ENCODE peak calls at places on chromosomes 7 and 10, in five cellular contexts. One of them, this sample, is unnamed.

GRCh38 chr10:92627845-92628480 is 35.0 kb downstream of the KIF11 start:
- DNase-seq in amygdala: no peak
- DNase-seq in lower leg skin: no peak
- DNase-seq in activated CD8-positive, alpha-beta memory T cell treated with anti-CD3 and anti-CD28 coated beads, Interleukin-2, amount 10 ng/mL, durations not matched to agents 7 days and 5 days: no peak
- DNase-seq in M059J: no peak
- DNase-seq in this sample: no peak

GRCh38 chr10:78751716-78752115 is 317.1 kb upstream of the ZMIZ1 start:
- DNase-seq in amygdala: no peak
- DNase-seq in lower leg skin: no peak
- DNase-seq in activated CD8-positive, alpha-beta memory T cell treated with anti-CD3 and anti-CD28 coated beads, Interleukin-2, amount 10 ng/mL, durations not matched to agents 7 days and 5 days: no peak
- DNase-seq in M059J: no peak
- DNase-seq in this sample: no peak

GRCh38 chr10:97307441-97307840 is 11.6 kb upstream of the FRAT1 start:
- DNase-seq in amygdala: no peak
- DNase-seq in lower leg skin: no peak
- DNase-seq in activated CD8-positive, alpha-beta memory T cell treated with anti-CD3 and anti-CD28 coated beads, Interleukin-2, amount 10 ng/mL, durations not matched to agents 7 days and 5 days: no peak
- DNase-seq in M059J: no peak
- DNase-seq in this sample: no peak

GRCh38 chr10:78510566-78511323 is 477.1 kb downstream of the RPS24 start:
- DNase-seq in amygdala: no peak
- DNase-seq in lower leg skin: no peak
- DNase-seq in activated CD8-positive, alpha-beta memory T cell treated with anti-CD3 and anti-CD28 coated beads, Interleukin-2, amount 10 ng/mL, durations not matched to agents 7 days and 5 days: no peak
- DNase-seq in M059J: no peak
- DNase-seq in this sample: no peak

GRCh38 chr10:103696411-103697145 is 158.8 kb downstream of the SH3PXD2A start:
- DNase-seq in amygdala: no peak
- DNase-seq in lower leg skin: no peak
- DNase-seq in activated CD8-positive, alpha-beta memory T cell treated with anti-CD3 and anti-CD28 coated beads, Interleukin-2, amount 10 ng/mL, durations not matched to agents 7 days and 5 days: peak
- DNase-seq in M059J: peak
- DNase-seq in this sample: no peak

GRCh38 chr7:111803015-111803758 is 240.9 kb upstream of the IMMP2L start:
- DNase-seq in amygdala: no peak
- DNase-seq in lower leg skin: no peak
- DNase-seq in activated CD8-positive, alpha-beta memory T cell treated with anti-CD3 and anti-CD28 coated beads, Interleukin-2, amount 10 ng/mL, durations not matched to agents 7 days and 5 days: no peak
- DNase-seq in M059J: peak
- DNase-seq in this sample: no peak

GRCh38 chr7:157059534-157059933 is 49.1 kb upstream of the MNX1 start:
- DNase-seq in amygdala: no peak
- DNase-seq in lower leg skin: no peak
- DNase-seq in activated CD8-positive, alpha-beta memory T cell treated with anti-CD3 and anti-CD28 coated beads, Interleukin-2, amount 10 ng/mL, durations not matched to agents 7 days and 5 days: no peak
- DNase-seq in M059J: no peak
- DNase-seq in this sample: no peak

GRCh38 chr7:44716205-44716604 is 32.4 kb upstream of the ZMIZ2 start:
- DNase-seq in amygdala: no peak
- DNase-seq in lower leg skin: no peak
- DNase-seq in activated CD8-positive, alpha-beta memory T cell treated with anti-CD3 and anti-CD28 coated beads, Interleukin-2, amount 10 ng/mL, durations not matched to agents 7 days and 5 days: no peak
- DNase-seq in M059J: no peak
- DNase-seq in this sample: no peak

GRCh38 chr7:28613262-28613661 is 200.9 kb downstream of the CREB5 start:
- DNase-seq in amygdala: no peak
- DNase-seq in lower leg skin: no peak
- DNase-seq in activated CD8-positive, alpha-beta memory T cell treated with anti-CD3 and anti-CD28 coated beads, Interleukin-2, amount 10 ng/mL, durations not matched to agents 7 days and 5 days: no peak
- DNase-seq in M059J: peak
- DNase-seq in this sample: no peak

GRCh38 chr7:128032605-128033235 is 1.5 kb upstream of the LRRC4 start:
- DNase-seq in amygdala: no peak
- DNase-seq in lower leg skin: no peak
- DNase-seq in activated CD8-positive, alpha-beta memory T cell treated with anti-CD3 and anti-CD28 coated beads, Interleukin-2, amount 10 ng/mL, durations not matched to agents 7 days and 5 days: no peak
- DNase-seq in M059J: no peak
- DNase-seq in this sample: no peak

GRCh38 chr10:48511855-48512191 is 93.0 kb downstream of the ARHGAP22 start:
- DNase-seq in amygdala: no peak
- DNase-seq in lower leg skin: no peak
- DNase-seq in activated CD8-positive, alpha-beta memory T cell treated with anti-CD3 and anti-CD28 coated beads, Interleukin-2, amount 10 ng/mL, durations not matched to agents 7 days and 5 days: no peak
- DNase-seq in M059J: no peak
- DNase-seq in this sample: no peak

GRCh38 chr10:3057946-3058345 is 9.4 kb upstream of the PFKP start:
- DNase-seq in amygdala: no peak
- DNase-seq in lower leg skin: no peak
- DNase-seq in activated CD8-positive, alpha-beta memory T cell treated with anti-CD3 and anti-CD28 coated beads, Interleukin-2, amount 10 ng/mL, durations not matched to agents 7 days and 5 days: peak
- DNase-seq in M059J: no peak
- DNase-seq in this sample: no peak

GRCh38 chr10:71480662-71481061 is 83.9 kb downstream of the CDH23 start:
- DNase-seq in amygdala: no peak
- DNase-seq in lower leg skin: no peak
- DNase-seq in activated CD8-positive, alpha-beta memory T cell treated with anti-CD3 and anti-CD28 coated beads, Interleukin-2, amount 10 ng/mL, durations not matched to agents 7 days and 5 days: no peak
- DNase-seq in M059J: no peak
- DNase-seq in this sample: no peak

GRCh38 chr10:21030096-21030495 is 133.0 kb upstream of the NEBL start:
- DNase-seq in amygdala: no peak
- DNase-seq in lower leg skin: no peak
- DNase-seq in activated CD8-positive, alpha-beta memory T cell treated with anti-CD3 and anti-CD28 coated beads, Interleukin-2, amount 10 ng/mL, durations not matched to agents 7 days and 5 days: no peak
- DNase-seq in M059J: peak
- DNase-seq in this sample: no peak

GRCh38 chr10:81875680-81876252 is 772 bp downstream of the NRG3 start:
- DNase-seq in amygdala: no peak
- DNase-seq in lower leg skin: no peak
- DNase-seq in activated CD8-positive, alpha-beta memory T cell treated with anti-CD3 and anti-CD28 coated beads, Interleukin-2, amount 10 ng/mL, durations not matched to agents 7 days and 5 days: no peak
- DNase-seq in M059J: no peak
- DNase-seq in this sample: no peak

GRCh38 chr7:41224063-41224763 is 478.7 kb downstream of the INHBA start:
- DNase-seq in amygdala: no peak
- DNase-seq in lower leg skin: no peak
- DNase-seq in activated CD8-positive, alpha-beta memory T cell treated with anti-CD3 and anti-CD28 coated beads, Interleukin-2, amount 10 ng/mL, durations not matched to agents 7 days and 5 days: no peak
- DNase-seq in M059J: peak
- DNase-seq in this sample: no peak

GRCh38 chr7:2627258-2628136 is 4.3 kb upstream of the TTYH3 start:
- DNase-seq in amygdala: no peak
- DNase-seq in lower leg skin: no peak
- DNase-seq in activated CD8-positive, alpha-beta memory T cell treated with anti-CD3 and anti-CD28 coated beads, Interleukin-2, amount 10 ng/mL, durations not matched to agents 7 days and 5 days: no peak
- DNase-seq in M059J: no peak
- DNase-seq in this sample: no peak

GRCh38 chr10:12719365-12719764 is 282.1 kb downstream of the CCDC3 start:
- DNase-seq in amygdala: no peak
- DNase-seq in lower leg skin: no peak
- DNase-seq in activated CD8-positive, alpha-beta memory T cell treated with anti-CD3 and anti-CD28 coated beads, Interleukin-2, amount 10 ng/mL, durations not matched to agents 7 days and 5 days: no peak
- DNase-seq in M059J: peak
- DNase-seq in this sample: no peak

GRCh38 chr10:3295501-3296005 is 123.0 kb upstream of the PITRM1 start:
- DNase-seq in amygdala: no peak
- DNase-seq in lower leg skin: no peak
- DNase-seq in activated CD8-positive, alpha-beta memory T cell treated with anti-CD3 and anti-CD28 coated beads, Interleukin-2, amount 10 ng/mL, durations not matched to agents 7 days and 5 days: no peak
- DNase-seq in M059J: no peak
- DNase-seq in this sample: no peak

GRCh38 chr10:132585732-132586722 is 48.4 kb downstream of the INPP5A start:
- DNase-seq in amygdala: no peak
- DNase-seq in lower leg skin: no peak
- DNase-seq in activated CD8-positive, alpha-beta memory T cell treated with anti-CD3 and anti-CD28 coated beads, Interleukin-2, amount 10 ng/mL, durations not matched to agents 7 days and 5 days: no peak
- DNase-seq in M059J: no peak
- DNase-seq in this sample: no peak

GRCh38 chr7:128752251-128752650 is 13.1 kb downstream of the CALU start:
- DNase-seq in amygdala: no peak
- DNase-seq in lower leg skin: no peak
- DNase-seq in activated CD8-positive, alpha-beta memory T cell treated with anti-CD3 and anti-CD28 coated beads, Interleukin-2, amount 10 ng/mL, durations not matched to agents 7 days and 5 days: no peak
- DNase-seq in M059J: no peak
- DNase-seq in this sample: no peak

GRCh38 chr7:95066736-95067530 is 159.5 kb downstream of the PPP1R9A start:
- DNase-seq in amygdala: no peak
- DNase-seq in lower leg skin: no peak
- DNase-seq in activated CD8-positive, alpha-beta memory T cell treated with anti-CD3 and anti-CD28 coated beads, Interleukin-2, amount 10 ng/mL, durations not matched to agents 7 days and 5 days: no peak
- DNase-seq in M059J: peak
- DNase-seq in this sample: peak

GRCh38 chr10:6667679-6668270 is 87.7 kb upstream of the PRKCQ start:
- DNase-seq in amygdala: no peak
- DNase-seq in lower leg skin: no peak
- DNase-seq in activated CD8-positive, alpha-beta memory T cell treated with anti-CD3 and anti-CD28 coated beads, Interleukin-2, amount 10 ng/mL, durations not matched to agents 7 days and 5 days: peak
- DNase-seq in M059J: peak
- DNase-seq in this sample: no peak

GRCh38 chr7:151700621-151701185 is 176.2 kb downstream of the PRKAG2 start:
- DNase-seq in amygdala: no peak
- DNase-seq in lower leg skin: no peak
- DNase-seq in activated CD8-positive, alpha-beta memory T cell treated with anti-CD3 and anti-CD28 coated beads, Interleukin-2, amount 10 ng/mL, durations not matched to agents 7 days and 5 days: no peak
- DNase-seq in M059J: peak
- DNase-seq in this sample: no peak

GRCh38 chr10:68301790-68302502 is 29.9 kb upstream of the HNRNPH3 start:
- DNase-seq in amygdala: no peak
- DNase-seq in lower leg skin: no peak
- DNase-seq in activated CD8-positive, alpha-beta memory T cell treated with anti-CD3 and anti-CD28 coated beads, Interleukin-2, amount 10 ng/mL, durations not matched to agents 7 days and 5 days: no peak
- DNase-seq in M059J: peak
- DNase-seq in this sample: peak

GRCh38 chr7:33854951-33855350 is 50.4 kb upstream of the BMPER start:
- DNase-seq in amygdala: no peak
- DNase-seq in lower leg skin: no peak
- DNase-seq in activated CD8-positive, alpha-beta memory T cell treated with anti-CD3 and anti-CD28 coated beads, Interleukin-2, amount 10 ng/mL, durations not matched to agents 7 days and 5 days: no peak
- DNase-seq in M059J: peak
- DNase-seq in this sample: no peak

GRCh38 chr7:7159063-7159645 is 23.2 kb upstream of the C1GALT1 start:
- DNase-seq in amygdala: no peak
- DNase-seq in lower leg skin: no peak
- DNase-seq in activated CD8-positive, alpha-beta memory T cell treated with anti-CD3 and anti-CD28 coated beads, Interleukin-2, amount 10 ng/mL, durations not matched to agents 7 days and 5 days: no peak
- DNase-seq in M059J: no peak
- DNase-seq in this sample: no peak

GRCh38 chr7:94382746-94383145 is 11.9 kb upstream of the COL1A2 start:
- DNase-seq in amygdala: no peak
- DNase-seq in lower leg skin: no peak
- DNase-seq in activated CD8-positive, alpha-beta memory T cell treated with anti-CD3 and anti-CD28 coated beads, Interleukin-2, amount 10 ng/mL, durations not matched to agents 7 days and 5 days: no peak
- DNase-seq in M059J: peak
- DNase-seq in this sample: no peak

GRCh38 chr10:113958631-113959382 is 84.9 kb upstream of the ADRB1 start:
- DNase-seq in amygdala: no peak
- DNase-seq in lower leg skin: no peak
- DNase-seq in activated CD8-positive, alpha-beta memory T cell treated with anti-CD3 and anti-CD28 coated beads, Interleukin-2, amount 10 ng/mL, durations not matched to agents 7 days and 5 days: no peak
- DNase-seq in M059J: peak
- DNase-seq in this sample: peak

GRCh38 chr7:51316262-51316665 is 345 bp downstream of the COBL start:
- DNase-seq in amygdala: no peak
- DNase-seq in lower leg skin: no peak
- DNase-seq in activated CD8-positive, alpha-beta memory T cell treated with anti-CD3 and anti-CD28 coated beads, Interleukin-2, amount 10 ng/mL, durations not matched to agents 7 days and 5 days: no peak
- DNase-seq in M059J: no peak
- DNase-seq in this sample: no peak

GRCh38 chr10:74851834-74852233 is 25.4 kb downstream of the KAT6B start:
- DNase-seq in amygdala: no peak
- DNase-seq in lower leg skin: no peak
- DNase-seq in activated CD8-positive, alpha-beta memory T cell treated with anti-CD3 and anti-CD28 coated beads, Interleukin-2, amount 10 ng/mL, durations not matched to agents 7 days and 5 days: no peak
- DNase-seq in M059J: no peak
- DNase-seq in this sample: no peak

GRCh38 chr10:63553031-63553430 is 31.8 kb downstream of the REEP3 start:
- DNase-seq in amygdala: no peak
- DNase-seq in lower leg skin: no peak
- DNase-seq in activated CD8-positive, alpha-beta memory T cell treated with anti-CD3 and anti-CD28 coated beads, Interleukin-2, amount 10 ng/mL, durations not matched to agents 7 days and 5 days: no peak
- DNase-seq in M059J: peak
- DNase-seq in this sample: no peak

GRCh38 chr7:93923291-93923690 is 1.8 kb downstream of the GNG11 start:
- DNase-seq in amygdala: no peak
- DNase-seq in lower leg skin: no peak
- DNase-seq in activated CD8-positive, alpha-beta memory T cell treated with anti-CD3 and anti-CD28 coated beads, Interleukin-2, amount 10 ng/mL, durations not matched to agents 7 days and 5 days: no peak
- DNase-seq in M059J: no peak
- DNase-seq in this sample: no peak

GRCh38 chr7:128381161-128381821 is 19.8 kb upstream of the PRRT4 start:
- DNase-seq in amygdala: no peak
- DNase-seq in lower leg skin: no peak
- DNase-seq in activated CD8-positive, alpha-beta memory T cell treated with anti-CD3 and anti-CD28 coated beads, Interleukin-2, amount 10 ng/mL, durations not matched to agents 7 days and 5 days: no peak
- DNase-seq in M059J: no peak
- DNase-seq in this sample: no peak

GRCh38 chr10:79022565-79023488 is 45.9 kb upstream of the ZMIZ1 start:
- DNase-seq in amygdala: no peak
- DNase-seq in lower leg skin: no peak
- DNase-seq in activated CD8-positive, alpha-beta memory T cell treated with anti-CD3 and anti-CD28 coated beads, Interleukin-2, amount 10 ng/mL, durations not matched to agents 7 days and 5 days: no peak
- DNase-seq in M059J: peak
- DNase-seq in this sample: no peak

GRCh38 chr10:132117146-132117545 is 51.4 kb downstream of the JAKMIP3 start:
- DNase-seq in amygdala: no peak
- DNase-seq in lower leg skin: no peak
- DNase-seq in activated CD8-positive, alpha-beta memory T cell treated with anti-CD3 and anti-CD28 coated beads, Interleukin-2, amount 10 ng/mL, durations not matched to agents 7 days and 5 days: no peak
- DNase-seq in M059J: no peak
- DNase-seq in this sample: no peak

GRCh38 chr7:33186187-33186586 is 56.8 kb downstream of the BBS9 start:
- DNase-seq in amygdala: no peak
- DNase-seq in lower leg skin: no peak
- DNase-seq in activated CD8-positive, alpha-beta memory T cell treated with anti-CD3 and anti-CD28 coated beads, Interleukin-2, amount 10 ng/mL, durations not matched to agents 7 days and 5 days: no peak
- DNase-seq in M059J: peak
- DNase-seq in this sample: no peak

GRCh38 chr10:70197235-70197952 is 27.1 kb upstream of the SAR1A start:
- DNase-seq in amygdala: no peak
- DNase-seq in lower leg skin: no peak
- DNase-seq in activated CD8-positive, alpha-beta memory T cell treated with anti-CD3 and anti-CD28 coated beads, Interleukin-2, amount 10 ng/mL, durations not matched to agents 7 days and 5 days: peak
- DNase-seq in M059J: no peak
- DNase-seq in this sample: no peak

GRCh38 chr7:27177795-27178320 is 3.7 kb upstream of the HOXA10 start:
- DNase-seq in amygdala: no peak
- DNase-seq in lower leg skin: no peak
- DNase-seq in activated CD8-positive, alpha-beta memory T cell treated with anti-CD3 and anti-CD28 coated beads, Interleukin-2, amount 10 ng/mL, durations not matched to agents 7 days and 5 days: no peak
- DNase-seq in M059J: no peak
- DNase-seq in this sample: no peak

GRCh38 chr10:28892818-28893547 is 215.7 kb downstream of the BAMBI start:
- DNase-seq in amygdala: no peak
- DNase-seq in lower leg skin: no peak
- DNase-seq in activated CD8-positive, alpha-beta memory T cell treated with anti-CD3 and anti-CD28 coated beads, Interleukin-2, amount 10 ng/mL, durations not matched to agents 7 days and 5 days: no peak
- DNase-seq in M059J: peak
- DNase-seq in this sample: peak